ENCODE peak calls at places on chromosome 15, in eight cellular contexts. N, H, V, I, Z, L, K and P are unnamed samples.

GRCh38 chr15:92809880-92810361 is 90.2 kb upstream of the CHD2 start:
- DNase-seq in N (no peak), H (peak), V (no peak), I (peak), Z (no peak), L (no peak), K (no peak), P (no peak)

GRCh38 chr15:24696201-24696600 is 20.6 kb downstream of the NPAP1 start:
- DNase-seq in N (no peak), H (no peak), V (no peak), I (no peak), Z (no peak), L (no peak), K (no peak), P (no peak)

GRCh38 chr15:50219820-50220219 is 37.8 kb downstream of the SLC27A2 start:
- DNase-seq in N (no peak), H (no peak), V (no peak), I (no peak), Z (no peak), L (no peak), K (no peak), P (no peak)

GRCh38 chr15:50145451-50145872 is 26.4 kb upstream of the ATP8B4 start:
- DNase-seq in N (peak), H (peak), V (peak), I (peak), Z (no peak), L (peak), K (peak), P (peak)

GRCh38 chr15:56411122-56411749 is 46.0 kb downstream of the TEX9 start:
- DNase-seq in N (no peak), H (no peak), V (no peak), I (peak), Z (no peak), L (no peak), K (no peak), P (no peak)

GRCh38 chr15:67762610-67763368 is 62.5 kb upstream of the SKOR1 start:
- DNase-seq in N (no peak), H (peak), V (no peak), I (no peak), Z (peak), L (no peak), K (no peak), P (no peak)

GRCh38 chr15:39213385-39213840 is 367.5 kb upstream of the THBS1 start:
- DNase-seq in N (no peak), H (no peak), V (peak), I (peak), Z (no peak), L (no peak), K (no peak), P (no peak)

GRCh38 chr15:79523266-79523665 is 91.1 kb downstream of the MINAR1 start:
- DNase-seq in N (no peak), H (no peak), V (no peak), I (no peak), Z (no peak), L (no peak), K (no peak), P (no peak)

GRCh38 chr15:69200773-69201745 is 40.6 kb downstream of the GLCE start:
- DNase-seq in N (no peak), H (no peak), V (no peak), I (no peak), Z (no peak), L (no peak), K (no peak), P (no peak)

GRCh38 chr15:92981333-92981732 is 81.2 kb downstream of the CHD2 start:
- DNase-seq in N (no peak), H (peak), V (no peak), I (no peak), Z (no peak), L (no peak), K (no peak), P (no peak)